ENCODE peak calls at places on chromosome 1, in six cellular contexts. A is dorsolateral prefrontal cortex, F is adrenal gland, S is AG09319, C is bronchial epithelial cell, T is retinal pigment epithelial cell. L is an unnamed sample.

GRCh38 chr1:161921990-161922389 is 101.7 kb downstream of the OLFML2B start:
- DNase-seq in A (no peak), F (no peak), S (no peak), C (peak; percentile 18), T (peak; percentile 16), L (no peak)

GRCh38 chr1:54053745-54054437 is 483 bp downstream of the TCEANC2 start:
- DNase-seq in A (no peak), F (no peak), S (no peak), C (peak; percentile 20), T (no peak), L (no peak)

GRCh38 chr1:37391181-37391949 is 83.0 kb upstream of the ZC3H12A start:
- DNase-seq in A (no peak), F (no peak), S (no peak), C (no peak), T (no peak), L (no peak)

GRCh38 chr1:160171978-160172377 is 18.4 kb upstream of the CASQ1 start:
- DNase-seq in A (no peak), F (no peak), S (no peak), C (no peak), T (no peak), L (no peak)

GRCh38 chr1:1298861-1299685 is 8.7 kb downstream of the ACAP3 start:
- DNase-seq in A (peak; percentile 98), F (no peak), S (no peak), C (no peak), T (no peak), L (peak; percentile 68)

GRCh38 chr1:17365271-17365670 is 6.7 kb upstream of the PADI6 start:
- DNase-seq in A (no peak), F (no peak), S (no peak), C (peak; percentile 90), T (no peak), L (no peak)

GRCh38 chr1:147168626-147169058 is 3.6 kb downstream of the PRKAB2 start:
- DNase-seq in A (no peak), F (peak; percentile 25), S (no peak), C (peak; percentile 49), T (no peak), L (no peak)

GRCh38 chr1:90508376-90509167 is 208.5 kb downstream of the BARHL2 start:
- DNase-seq in A (no peak), F (no peak), S (no peak), C (no peak), T (no peak), L (no peak)

GRCh38 chr1:119132179-119132578 is 8.3 kb downstream of the WARS2 start:
- DNase-seq in A (no peak), F (no peak), S (no peak), C (peak; percentile 7), T (no peak), L (no peak)

GRCh38 chr1:183633676-183634343 is 1.8 kb downstream of the ARPC5 start:
- DNase-seq in A (no peak), F (no peak), S (peak; percentile 76), C (peak; percentile 75), T (peak; percentile 72), L (no peak)

GRCh38 chr1:168343566-168343965 is 62.9 kb downstream of the TBX19 start:
- DNase-seq in A (no peak), F (no peak), S (no peak), C (no peak), T (no peak), L (no peak)

GRCh38 chr1:94418664-94419655 is 771 bp downstream of the ABCD3 start:
- DNase-seq in A (no peak), F (peak; percentile 62), S (no peak), C (peak; percentile 30), T (no peak), L (no peak)

GRCh38 chr1:83931658-83932253 is 67.2 kb downstream of the TTLL7 start:
- DNase-seq in A (no peak), F (peak; percentile 28), S (peak; percentile 10), C (peak; percentile 48), T (no peak), L (no peak)

GRCh38 chr1:178536844-178537371 is 24.0 kb downstream of the TEX35 start:
- DNase-seq in A (peak; percentile 67), F (no peak), S (peak; percentile 93), C (peak; percentile 90), T (peak; percentile 86), L (no peak)

GRCh38 chr1:43203859-43204258 is 31.7 kb downstream of the CFAP57 start:
- DNase-seq in A (no peak), F (no peak), S (no peak), C (no peak), T (no peak), L (no peak)

GRCh38 chr1:31934706-31935629 is 3.2 kb downstream of the PTP4A2 start:
- DNase-seq in A (no peak), F (no peak), S (no peak), C (peak; percentile 77), T (no peak), L (no peak)

GRCh38 chr1:89604414-89604735 is 28.5 kb upstream of the LRRC8C start:
- DNase-seq in A (no peak), F (no peak), S (no peak), C (peak; percentile 38), T (no peak), L (no peak)

GRCh38 chr1:238658766-238659165 is 727.6 kb upstream of the CHRM3 start:
- DNase-seq in A (no peak), F (no peak), S (no peak), C (no peak), T (no peak), L (no peak)

GRCh38 chr1:66747500-66747899 is 4.8 kb upstream of the DYNLT5 start:
- DNase-seq in A (no peak), F (no peak), S (no peak), C (no peak), T (no peak), L (no peak)

GRCh38 chr1:19616489-19616888 is 27.6 kb upstream of the NBL1 start:
- DNase-seq in A (no peak), F (no peak), S (no peak), C (peak; percentile 33), T (no peak), L (no peak)

GRCh38 chr1:86068841-86069756 is 87.5 kb downstream of the COL24A1 start:
- DNase-seq in A (no peak), F (no peak), S (no peak), C (no peak), T (no peak), L (no peak)

GRCh38 chr1:209199371-209199770 is 384.1 kb upstream of the CAMK1G start:
- DNase-seq in A (no peak), F (no peak), S (no peak), C (no peak), T (no peak), L (no peak)

GRCh38 chr1:36586146-36586545 is 103.4 kb upstream of the CSF3R start:
- DNase-seq in A (no peak), F (no peak), S (no peak), C (no peak), T (no peak), L (no peak)

GRCh38 chr1:74693473-74693872 is 19.9 kb upstream of the ERICH3 start:
- DNase-seq in A (no peak), F (no peak), S (no peak), C (peak; percentile 87), T (no peak), L (no peak)

GRCh38 chr1:117605164-117605810 is 561 bp upstream of the TENT5C start:
- DNase-seq in A (no peak), F (peak; percentile 51), S (no peak), C (no peak), T (no peak), L (no peak)

GRCh38 chr1:16189921-16190499 is 22.4 kb downstream of the ARHGEF19 start:
- DNase-seq in A (no peak), F (no peak), S (no peak), C (no peak), T (no peak), L (no peak)

GRCh38 chr1:203271018-203271743 is 34.1 kb upstream of the BTG2 start:
- DNase-seq in A (no peak), F (no peak), S (no peak), C (peak; percentile 68), T (peak; percentile 37), L (no peak)

GRCh38 chr1:43067856-43068751 is 104.0 kb downstream of the EBNA1BP2 start:
- DNase-seq in A (no peak), F (no peak), S (no peak), C (no peak), T (peak; percentile 75), L (no peak)

GRCh38 chr1:209673631-209674417 is 1.4 kb upstream of the G0S2 start:
- DNase-seq in A (no peak), F (no peak), S (peak; percentile 46), C (no peak), T (no peak), L (no peak)

GRCh38 chr1:181587870-181588438 is 104.6 kb downstream of the CACNA1E start:
- DNase-seq in A (no peak), F (no peak), S (no peak), C (no peak), T (no peak), L (no peak)
- TF ChIP-seq CTCF in A (peak; percentile 19), F (no peak), S (no peak), C (no peak), T (no peak), L (peak; percentile 47)

DNA sequence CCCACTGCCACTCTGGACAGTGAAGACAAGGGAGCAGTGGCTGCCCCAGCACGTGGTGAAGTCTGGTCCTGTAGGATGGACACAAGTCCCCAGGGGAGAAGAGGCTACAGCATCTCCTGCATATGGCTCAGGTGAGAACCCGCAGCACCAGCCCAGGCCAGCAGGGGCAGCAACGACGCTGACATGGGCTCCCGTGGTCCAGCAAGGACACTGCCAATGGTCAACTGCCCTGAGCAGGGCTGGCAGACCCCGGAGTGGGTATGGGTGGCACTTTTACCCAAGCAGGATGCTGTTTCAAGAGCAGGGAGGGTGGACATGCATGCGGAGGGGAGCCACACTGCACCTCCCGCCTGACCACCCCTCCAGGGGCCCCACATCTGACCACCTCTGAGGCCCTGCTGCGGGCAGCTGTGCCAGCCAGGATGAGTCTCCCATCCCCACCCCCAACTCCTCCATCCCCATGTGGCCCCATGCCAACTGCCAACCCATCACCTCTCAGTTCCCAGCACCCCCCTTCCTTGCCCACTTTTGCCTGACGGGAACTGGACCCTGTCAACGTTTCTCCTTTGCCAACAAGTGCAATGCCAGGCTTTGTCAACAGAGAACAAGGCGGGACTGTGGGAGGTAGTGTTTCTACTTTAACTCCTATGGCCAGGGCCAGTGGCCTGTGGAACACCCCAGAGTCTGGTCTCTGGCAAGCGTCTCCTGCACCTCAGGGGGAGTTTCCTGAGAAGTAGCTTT is 8.6 kb downstream of the MORN1 start:
- DNase-seq in A (peak; percentile 41), F (no peak), S (no peak), C (peak; percentile 25), T (no peak), L (peak; percentile 56)
- TF ChIP-seq CTCF in A (peak; percentile 33), F (peak; percentile 29), S (peak; percentile 50), C (peak; percentile 74), T (peak; percentile 78), L (peak; percentile 64)

GRCh38 chr1:156682166-156682890 is 5.1 kb upstream of the NES start:
- DNase-seq in A (no peak), F (no peak), S (no peak), C (no peak), T (no peak), L (no peak)
- TF ChIP-seq CTCF in A (no peak), F (no peak), S (no peak), C (peak; percentile 13), T (peak; percentile 30), L (no peak)

DNA sequence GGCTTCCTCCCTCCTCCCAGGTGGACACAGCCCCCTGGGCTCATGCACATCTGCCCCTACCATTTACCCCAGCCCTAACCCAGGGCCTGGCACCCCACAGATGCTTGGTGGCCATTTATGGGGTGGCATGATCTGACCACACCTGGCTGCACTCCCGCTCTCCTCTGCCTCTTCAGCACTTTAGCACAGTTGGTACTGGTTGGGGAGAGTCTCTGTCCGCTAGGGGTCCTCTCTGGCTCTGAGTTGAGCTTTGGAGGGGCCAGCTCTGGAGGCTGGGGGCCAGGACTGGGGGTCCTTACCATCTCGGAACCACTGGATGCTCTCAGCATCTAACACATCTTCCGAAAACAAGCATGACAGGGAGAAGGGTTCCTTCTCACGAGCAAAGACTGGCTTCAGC is 17.4 kb downstream of the MYOM3 start:
- DNase-seq in A (no peak), F (no peak), S (no peak), C (no peak), T (no peak), L (no peak)
- TF ChIP-seq CTCF in A (no peak), F (no peak), S (no peak), C (no peak), T (no peak), L (no peak)